ENCODE peak calls at places on chromosomes 1 and 21, in four cellular contexts. K is GM10248, O is fibroblast of the aortic adventitia, X is adrenal gland. Z is an unnamed sample.

GRCh38 chr21:35298757-35299156 is 249.7 kb upstream of the RUNX1 start:
- DNase-seq in O (no peak), K (no peak), X (no peak), Z (no peak)

GRCh38 chr1:237138551-237138950 is 96.6 kb downstream of the RYR2 start:
- DNase-seq in K (no peak), X (no peak), O (no peak), Z (no peak)

GRCh38 chr1:73800376-73800775 is 397.6 kb downstream of the LRRIQ3 start:
- DNase-seq in X (no peak), K (no peak), O (peak; percentile 30), Z (no peak)

GRCh38 chr21:31566611-31567010 is 92.9 kb upstream of the SOD1 start:
- DNase-seq in K (no peak), X (no peak), O (no peak), Z (no peak)

GRCh38 chr1:232477728-232478127 is 152.2 kb downstream of the SIPA1L2 start:
- DNase-seq in O (peak; percentile 94), X (peak; percentile 59), K (no peak), Z (no peak)

GRCh38 chr1:207858806-207859205 is 52.1 kb downstream of the CD34 start:
- DNase-seq in X (no peak), O (no peak), K (no peak), Z (no peak)

GRCh38 chr1:45134468-45134873 is 71.9 kb downstream of the ZSWIM5 start:
- DNase-seq in X (no peak), O (no peak), K (no peak), Z (no peak)

GRCh38 chr1:65992160-65993046 is 199.7 kb downstream of the PDE4B start:
- DNase-seq in O (peak; percentile 2), X (no peak), K (no peak), Z (no peak)

GRCh38 chr1:17488977-17489739 is 49.7 kb upstream of the RCC2 start:
- DNase-seq in X (no peak), K (no peak), O (peak; percentile 46), Z (no peak)

GRCh38 chr1:183024352-183025337 is 1.4 kb downstream of the LAMC1 start:
- DNase-seq in O (peak; percentile 54), K (no peak), X (peak; percentile 7), Z (no peak)

GRCh38 chr1:230375795-230376194 is 50.3 kb downstream of the PGBD5 start:
- DNase-seq in K (no peak), X (no peak), O (no peak), Z (no peak)

GRCh38 chr1:240692339-240692705 is 80.4 kb upstream of the GREM2 start:
- DNase-seq in K (no peak), O (no peak), X (no peak), Z (no peak)

GRCh38 chr1:84632975-84633427 is 57.3 kb downstream of the SSX2IP start:
- DNase-seq in O (peak; percentile 77), X (no peak), K (no peak), Z (peak; percentile 25)

GRCh38 chr21:37835512-37835911 is 80.7 kb downstream of the KCNJ6 start:
- DNase-seq in O (no peak), K (no peak), X (no peak), Z (no peak)

GRCh38 chr1:226800763-226801380 is 61.8 kb upstream of the ITPKB start:
- DNase-seq in X (no peak), O (no peak), K (no peak), Z (no peak)

GRCh38 chr1:209577346-209577745 is 6.2 kb upstream of the CAMK1G start:
- DNase-seq in X (peak; percentile 45), O (no peak), K (no peak), Z (no peak)

GRCh38 chr1:101050869-101051268 is 25.3 kb upstream of the DPH5 start:
- DNase-seq in O (no peak), K (no peak), X (no peak), Z (no peak)

GRCh38 chr1:16006552-16007485 is 2.8 kb downstream of the SRARP start:
- DNase-seq in O (peak; percentile 39), K (peak; percentile 61), X (no peak), Z (peak; percentile 43)

GRCh38 chr1:88061106-88061829 is 622.8 kb upstream of the PKN2 start:
- DNase-seq in O (peak; percentile 76), X (peak; percentile 44), K (peak; percentile 14), Z (peak; percentile 44)

GRCh38 chr1:21337931-21338567 is 47.8 kb upstream of the ECE1 start:
- DNase-seq in K (no peak), X (peak; percentile 99), O (peak; percentile 80), Z (no peak)

GRCh38 chr1:201533836-201534235 is 5.1 kb upstream of the NAV1 start:
- DNase-seq in X (no peak), O (peak; percentile 58), K (no peak), Z (no peak)

GRCh38 chr1:173224280-173224886 is 17.3 kb upstream of the TNFSF4 start:
- DNase-seq in K (no peak), O (no peak), X (no peak), Z (no peak)

GRCh38 chr1:68322837-68323687 is 90.7 kb upstream of the WLS start:
- DNase-seq in K (no peak), O (peak; percentile 75), X (peak; percentile 62), Z (no peak)

GRCh38 chr1:169941982-169942830 is 48.5 kb upstream of the SCYL3 start:
- DNase-seq in O (peak; percentile 64), K (no peak), X (no peak), Z (no peak)

GRCh38 chr1:95388041-95388440 is 154.0 kb downstream of the RWDD3 start:
- DNase-seq in O (peak; percentile 0), K (no peak), X (no peak), Z (no peak)

GRCh38 chr1:184399192-184399847 is 12.5 kb downstream of the C1orf21 start:
- DNase-seq in O (no peak), K (no peak), X (no peak), Z (no peak)

DNA sequence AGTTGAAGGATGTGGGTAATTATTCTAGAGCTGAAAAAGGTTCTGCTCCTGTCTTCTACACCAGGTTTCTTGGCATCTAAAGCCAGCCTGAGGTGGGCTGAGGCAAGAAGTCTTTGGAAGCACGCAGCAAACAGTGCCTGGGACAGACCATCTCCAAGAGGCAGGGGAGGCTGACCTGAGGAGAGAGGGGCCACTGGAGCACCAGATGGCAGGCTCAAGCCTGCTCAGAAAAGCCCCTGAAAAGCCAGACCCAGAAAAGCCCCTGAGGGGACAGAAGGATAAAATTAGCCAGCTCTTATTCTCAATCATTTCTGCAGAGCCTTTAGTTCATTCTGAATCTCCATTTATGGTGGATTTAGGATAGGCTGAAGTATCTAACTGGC is 17.1 kb downstream of the FCRL4 start:
- DNase-seq in O (no peak), K (no peak), X (no peak), Z (no peak)
- TF ChIP-seq CTCF in O (no peak), K (no peak), X (no peak), Z (no peak)

DNA sequence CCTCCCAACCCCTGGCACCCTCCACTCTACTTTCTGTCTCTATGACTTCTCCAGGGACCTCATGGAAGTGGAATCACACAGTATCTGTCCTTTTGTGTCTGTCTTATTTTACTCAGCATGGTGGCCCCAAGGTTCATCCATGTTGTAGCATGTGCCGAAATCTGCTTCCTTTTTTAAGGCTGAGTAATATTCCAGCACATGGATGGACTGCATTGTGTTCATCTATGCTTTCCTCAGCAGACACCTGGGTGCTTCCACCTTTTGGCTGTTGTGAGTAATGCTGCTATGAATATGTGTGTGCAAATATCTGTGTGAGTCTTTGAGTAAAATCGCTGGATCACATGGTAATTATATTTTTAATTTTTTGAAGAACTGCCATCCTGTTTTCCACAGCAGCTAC is 1.6 kb upstream of the PFKL start:
- DNase-seq in O (peak; percentile 3), X (no peak), K (no peak), Z (peak; percentile 26)
- TF ChIP-seq CTCF in O (peak; percentile 27), X (no peak), K (peak; percentile 27), Z (no peak)

GRCh38 chr1:24857528-24858133 is 72.4 kb downstream of the RUNX3 start:
- DNase-seq in X (no peak), K (no peak), O (no peak), Z (no peak)
- TF ChIP-seq CTCF in X (no peak), K (no peak), O (no peak), Z (no peak)

GRCh38 chr1:161962094-161962887 is 61.4 kb downstream of the OLFML2B start:
- DNase-seq in O (peak; percentile 88), K (peak; percentile 65), X (peak; percentile 31), Z (peak; percentile 72)
- TF ChIP-seq CTCF in O (no peak), K (no peak), X (no peak), Z (no peak)

Z was measured in activated CD8-positive, alpha-beta T cell treated with anti-CD3 and anti-CD28 coated beads for 36 hours.